ENCODE peak calls at places on chromosomes 16 and 17, in seven cellular contexts. One of them, this sample, is unnamed.

GRCh38 chr17:43545383-43545632 is 832 bp downstream of the ETV4 start:
- DNase-seq in stimulated activated CD4-positive, alpha-beta T cell treated with anti-CD3 and anti-CD28 coated beads, Interleukin-15, amount 100 ng/mL, for 24 hours: peak
- DNase-seq in B cell: no peak
- DNase-seq in cardiac fibroblast: no peak
- DNase-seq in neuronal stem cell: no peak
- DNase-seq in T follicular helper cell: peak
- DNase-seq in substantia nigra: no peak
- DNase-seq in this sample: peak

GRCh38 chr17:40362696-40363479 is 1.6 kb downstream of the GJD3 start:
- DNase-seq in stimulated activated CD4-positive, alpha-beta T cell treated with anti-CD3 and anti-CD28 coated beads, Interleukin-15, amount 100 ng/mL, for 24 hours: peak
- DNase-seq in B cell: peak
- DNase-seq in cardiac fibroblast: peak
- DNase-seq in neuronal stem cell: peak
- DNase-seq in T follicular helper cell: peak
- DNase-seq in substantia nigra: no peak
- DNase-seq in this sample: peak

GRCh38 chr16:75323198-75323597 is 71.8 kb upstream of the BCAR1 start:
- DNase-seq in stimulated activated CD4-positive, alpha-beta T cell treated with anti-CD3 and anti-CD28 coated beads, Interleukin-15, amount 100 ng/mL, for 24 hours: no peak
- DNase-seq in B cell: no peak
- DNase-seq in cardiac fibroblast: no peak
- DNase-seq in neuronal stem cell: no peak
- DNase-seq in T follicular helper cell: no peak
- DNase-seq in substantia nigra: no peak
- DNase-seq in this sample: no peak

GRCh38 chr17:45376171-45376564 is 56.5 kb downstream of the ARHGAP27 start:
- DNase-seq in stimulated activated CD4-positive, alpha-beta T cell treated with anti-CD3 and anti-CD28 coated beads, Interleukin-15, amount 100 ng/mL, for 24 hours: no peak
- DNase-seq in B cell: no peak
- DNase-seq in cardiac fibroblast: no peak
- DNase-seq in neuronal stem cell: no peak
- DNase-seq in T follicular helper cell: no peak
- DNase-seq in substantia nigra: no peak
- DNase-seq in this sample: no peak

GRCh38 chr17:74354123-74354522 is 7.5 kb downstream of the BTBD17 start:
- DNase-seq in stimulated activated CD4-positive, alpha-beta T cell treated with anti-CD3 and anti-CD28 coated beads, Interleukin-15, amount 100 ng/mL, for 24 hours: peak
- DNase-seq in B cell: no peak
- DNase-seq in cardiac fibroblast: peak
- DNase-seq in neuronal stem cell: peak
- DNase-seq in T follicular helper cell: peak
- DNase-seq in substantia nigra: peak
- DNase-seq in this sample: no peak

GRCh38 chr17:40327735-40328385 is 18.9 kb downstream of the RARA start:
- DNase-seq in stimulated activated CD4-positive, alpha-beta T cell treated with anti-CD3 and anti-CD28 coated beads, Interleukin-15, amount 100 ng/mL, for 24 hours: no peak
- DNase-seq in B cell: no peak
- DNase-seq in cardiac fibroblast: no peak
- DNase-seq in neuronal stem cell: no peak
- DNase-seq in T follicular helper cell: no peak
- DNase-seq in substantia nigra: no peak
- DNase-seq in this sample: no peak

GRCh38 chr17:51913491-51913890 is 245.0 kb downstream of the CA10 start:
- DNase-seq in stimulated activated CD4-positive, alpha-beta T cell treated with anti-CD3 and anti-CD28 coated beads, Interleukin-15, amount 100 ng/mL, for 24 hours: no peak
- DNase-seq in B cell: no peak
- DNase-seq in cardiac fibroblast: no peak
- DNase-seq in neuronal stem cell: no peak
- DNase-seq in T follicular helper cell: no peak
- DNase-seq in substantia nigra: no peak
- DNase-seq in this sample: no peak

GRCh38 chr16:9092282-9092962 is 978 bp downstream of the HAPSTR1 start:
- DNase-seq in stimulated activated CD4-positive, alpha-beta T cell treated with anti-CD3 and anti-CD28 coated beads, Interleukin-15, amount 100 ng/mL, for 24 hours: peak
- DNase-seq in B cell: no peak
- DNase-seq in cardiac fibroblast: no peak
- DNase-seq in neuronal stem cell: peak
- DNase-seq in T follicular helper cell: peak
- DNase-seq in substantia nigra: peak
- DNase-seq in this sample: peak

GRCh38 chr17:35745246-35745645 is 7.8 kb downstream of the GAS2L2 start:
- DNase-seq in stimulated activated CD4-positive, alpha-beta T cell treated with anti-CD3 and anti-CD28 coated beads, Interleukin-15, amount 100 ng/mL, for 24 hours: no peak
- DNase-seq in B cell: no peak
- DNase-seq in cardiac fibroblast: no peak
- DNase-seq in neuronal stem cell: no peak
- DNase-seq in T follicular helper cell: no peak
- DNase-seq in substantia nigra: no peak
- DNase-seq in this sample: no peak

GRCh38 chr17:12959441-12959840 is 58.4 kb downstream of the ELAC2 start:
- DNase-seq in stimulated activated CD4-positive, alpha-beta T cell treated with anti-CD3 and anti-CD28 coated beads, Interleukin-15, amount 100 ng/mL, for 24 hours: no peak
- DNase-seq in B cell: no peak
- DNase-seq in cardiac fibroblast: peak
- DNase-seq in neuronal stem cell: no peak
- DNase-seq in T follicular helper cell: no peak
- DNase-seq in substantia nigra: no peak
- DNase-seq in this sample: no peak

GRCh38 chr16:50841081-50841886 is 99.4 kb downstream of the CYLD start:
- DNase-seq in stimulated activated CD4-positive, alpha-beta T cell treated with anti-CD3 and anti-CD28 coated beads, Interleukin-15, amount 100 ng/mL, for 24 hours: peak
- DNase-seq in B cell: no peak
- DNase-seq in cardiac fibroblast: no peak
- DNase-seq in neuronal stem cell: no peak
- DNase-seq in T follicular helper cell: peak
- DNase-seq in substantia nigra: no peak
- DNase-seq in this sample: peak

GRCh38 chr17:49715221-49715620 is 7.5 kb upstream of the SLC35B1 start:
- DNase-seq in stimulated activated CD4-positive, alpha-beta T cell treated with anti-CD3 and anti-CD28 coated beads, Interleukin-15, amount 100 ng/mL, for 24 hours: peak
- DNase-seq in B cell: no peak
- DNase-seq in cardiac fibroblast: no peak
- DNase-seq in neuronal stem cell: no peak
- DNase-seq in T follicular helper cell: no peak
- DNase-seq in substantia nigra: no peak
- DNase-seq in this sample: no peak

GRCh38 chr16:85258616-85259015 is 146.3 kb upstream of the CIBAR2 start:
- DNase-seq in stimulated activated CD4-positive, alpha-beta T cell treated with anti-CD3 and anti-CD28 coated beads, Interleukin-15, amount 100 ng/mL, for 24 hours: no peak
- DNase-seq in B cell: no peak
- DNase-seq in cardiac fibroblast: no peak
- DNase-seq in neuronal stem cell: no peak
- DNase-seq in T follicular helper cell: no peak
- DNase-seq in substantia nigra: no peak
- DNase-seq in this sample: no peak

GRCh38 chr17:46742539-46743270 is 75.8 kb downstream of the WNT3 start:
- DNase-seq in stimulated activated CD4-positive, alpha-beta T cell treated with anti-CD3 and anti-CD28 coated beads, Interleukin-15, amount 100 ng/mL, for 24 hours: no peak
- DNase-seq in B cell: no peak
- DNase-seq in cardiac fibroblast: peak
- DNase-seq in neuronal stem cell: no peak
- DNase-seq in T follicular helper cell: no peak
- DNase-seq in substantia nigra: no peak
- DNase-seq in this sample: no peak

GRCh38 chr17:44211281-44212265 is 7.9 kb downstream of the UBTF start:
- DNase-seq in stimulated activated CD4-positive, alpha-beta T cell treated with anti-CD3 and anti-CD28 coated beads, Interleukin-15, amount 100 ng/mL, for 24 hours: no peak
- DNase-seq in B cell: no peak
- DNase-seq in cardiac fibroblast: no peak
- DNase-seq in neuronal stem cell: no peak
- DNase-seq in T follicular helper cell: no peak
- DNase-seq in substantia nigra: no peak
- DNase-seq in this sample: no peak

GRCh38 chr17:30831257-30831656 is 509 bp upstream of the ATAD5 start:
- DNase-seq in stimulated activated CD4-positive, alpha-beta T cell treated with anti-CD3 and anti-CD28 coated beads, Interleukin-15, amount 100 ng/mL, for 24 hours: no peak
- DNase-seq in B cell: no peak
- DNase-seq in cardiac fibroblast: peak
- DNase-seq in neuronal stem cell: no peak
- DNase-seq in T follicular helper cell: no peak
- DNase-seq in substantia nigra: no peak
- DNase-seq in this sample: no peak

GRCh38 chr17:28982191-28982793 is 23.5 kb downstream of the SEZ6 start:
- DNase-seq in stimulated activated CD4-positive, alpha-beta T cell treated with anti-CD3 and anti-CD28 coated beads, Interleukin-15, amount 100 ng/mL, for 24 hours: peak
- DNase-seq in B cell: peak
- DNase-seq in cardiac fibroblast: peak
- DNase-seq in neuronal stem cell: no peak
- DNase-seq in T follicular helper cell: peak
- DNase-seq in substantia nigra: no peak
- DNase-seq in this sample: peak

GRCh38 chr16:55706739-55707487 is 51.1 kb downstream of the SLC6A2 start:
- DNase-seq in stimulated activated CD4-positive, alpha-beta T cell treated with anti-CD3 and anti-CD28 coated beads, Interleukin-15, amount 100 ng/mL, for 24 hours: no peak
- DNase-seq in B cell: no peak
- DNase-seq in cardiac fibroblast: no peak
- DNase-seq in neuronal stem cell: no peak
- DNase-seq in T follicular helper cell: no peak
- DNase-seq in substantia nigra: no peak
- DNase-seq in this sample: no peak

GRCh38 chr16:85366031-85366763 is 246.9 kb upstream of the GSE1 start:
- DNase-seq in stimulated activated CD4-positive, alpha-beta T cell treated with anti-CD3 and anti-CD28 coated beads, Interleukin-15, amount 100 ng/mL, for 24 hours: no peak
- DNase-seq in B cell: no peak
- DNase-seq in cardiac fibroblast: no peak
- DNase-seq in neuronal stem cell: no peak
- DNase-seq in T follicular helper cell: no peak
- DNase-seq in substantia nigra: no peak
- DNase-seq in this sample: no peak

GRCh38 chr16:10386517-10387377 is 886 bp downstream of the ATF7IP2 start:
- DNase-seq in stimulated activated CD4-positive, alpha-beta T cell treated with anti-CD3 and anti-CD28 coated beads, Interleukin-15, amount 100 ng/mL, for 24 hours: no peak
- DNase-seq in B cell: no peak
- DNase-seq in cardiac fibroblast: peak
- DNase-seq in neuronal stem cell: no peak
- DNase-seq in T follicular helper cell: no peak
- DNase-seq in substantia nigra: no peak
- DNase-seq in this sample: no peak

GRCh38 chr16:85664580-85665372 is 24.0 kb downstream of the GINS2 start:
- DNase-seq in stimulated activated CD4-positive, alpha-beta T cell treated with anti-CD3 and anti-CD28 coated beads, Interleukin-15, amount 100 ng/mL, for 24 hours: no peak
- DNase-seq in B cell: no peak
- DNase-seq in cardiac fibroblast: no peak
- DNase-seq in neuronal stem cell: no peak
- DNase-seq in T follicular helper cell: no peak
- DNase-seq in substantia nigra: no peak
- DNase-seq in this sample: no peak

GRCh38 chr17:66945451-66945850 is 19.1 kb upstream of the CACNG4 start:
- DNase-seq in stimulated activated CD4-positive, alpha-beta T cell treated with anti-CD3 and anti-CD28 coated beads, Interleukin-15, amount 100 ng/mL, for 24 hours: no peak
- DNase-seq in B cell: no peak
- DNase-seq in cardiac fibroblast: no peak
- DNase-seq in neuronal stem cell: no peak
- DNase-seq in T follicular helper cell: no peak
- DNase-seq in substantia nigra: no peak
- DNase-seq in this sample: no peak

GRCh38 chr17:72182256-72182890 is 61.6 kb downstream of the SOX9 start:
- DNase-seq in stimulated activated CD4-positive, alpha-beta T cell treated with anti-CD3 and anti-CD28 coated beads, Interleukin-15, amount 100 ng/mL, for 24 hours: no peak
- DNase-seq in B cell: no peak
- DNase-seq in cardiac fibroblast: no peak
- DNase-seq in neuronal stem cell: no peak
- DNase-seq in T follicular helper cell: no peak
- DNase-seq in substantia nigra: no peak
- DNase-seq in this sample: no peak

GRCh38 chr16:75235721-75236193 is 15.7 kb downstream of the BCAR1 start:
- DNase-seq in stimulated activated CD4-positive, alpha-beta T cell treated with anti-CD3 and anti-CD28 coated beads, Interleukin-15, amount 100 ng/mL, for 24 hours: no peak
- DNase-seq in B cell: no peak
- DNase-seq in cardiac fibroblast: no peak
- DNase-seq in neuronal stem cell: no peak
- DNase-seq in T follicular helper cell: no peak
- DNase-seq in substantia nigra: no peak
- DNase-seq in this sample: no peak

GRCh38 chr16:728131-728889 is 1.4 kb downstream of the HAGHL start:
- DNase-seq in stimulated activated CD4-positive, alpha-beta T cell treated with anti-CD3 and anti-CD28 coated beads, Interleukin-15, amount 100 ng/mL, for 24 hours: peak
- DNase-seq in B cell: peak
- DNase-seq in cardiac fibroblast: peak
- DNase-seq in neuronal stem cell: no peak
- DNase-seq in T follicular helper cell: peak
- DNase-seq in substantia nigra: peak
- DNase-seq in this sample: peak

GRCh38 chr16:9128346-9129342 is 37.2 kb downstream of the HAPSTR1 start:
- DNase-seq in stimulated activated CD4-positive, alpha-beta T cell treated with anti-CD3 and anti-CD28 coated beads, Interleukin-15, amount 100 ng/mL, for 24 hours: no peak
- DNase-seq in B cell: no peak
- DNase-seq in cardiac fibroblast: no peak
- DNase-seq in neuronal stem cell: no peak
- DNase-seq in T follicular helper cell: no peak
- DNase-seq in substantia nigra: no peak
- DNase-seq in this sample: no peak

GRCh38 chr17:18055597-18055996 is 16.4 kb downstream of the GID4 start:
- DNase-seq in stimulated activated CD4-positive, alpha-beta T cell treated with anti-CD3 and anti-CD28 coated beads, Interleukin-15, amount 100 ng/mL, for 24 hours: no peak
- DNase-seq in B cell: no peak
- DNase-seq in cardiac fibroblast: no peak
- DNase-seq in neuronal stem cell: no peak
- DNase-seq in T follicular helper cell: no peak
- DNase-seq in substantia nigra: no peak
- DNase-seq in this sample: no peak

This sample was measured in T-helper 1 cell.